ENCODE peak calls at places on chromosomes 16 and 17, in six cellular contexts. X, K, O, R, M and T are unnamed samples.

GRCh38 chr17:40224707-40225092 is 5.6 kb downstream of the WIPF2 start:
- DNase-seq in X (no peak), K (no peak), O (no peak), R (no peak), M (no peak), T (no peak)

GRCh38 chr17:32100971-32101631 is 41.2 kb upstream of the RHOT1 start:
- DNase-seq in X (peak; percentile 68), K (no peak), O (no peak), R (no peak), M (no peak), T (no peak)

GRCh38 chr16:28105297-28105696 is 41.8 kb upstream of the GSG1L start:
- DNase-seq in X (no peak), K (no peak), O (no peak), R (no peak), M (no peak), T (no peak)

GRCh38 chr17:34379876-34380275 is 16.8 kb upstream of the CCL1 start:
- DNase-seq in X (no peak), K (no peak), O (no peak), R (no peak), M (no peak), T (no peak)

GRCh38 chr16:81600275-81600674 is 155.7 kb downstream of the CMIP start:
- DNase-seq in X (no peak), K (peak; percentile 80), O (no peak), R (peak; percentile 44), M (no peak), T (no peak)

GRCh38 chr16:106623-107324 is 28.7 kb downstream of the MPG start:
- DNase-seq in X (peak; percentile 69), K (peak; percentile 86), O (peak; percentile 38), R (no peak), M (peak; percentile 37), T (peak; percentile 49)

GRCh38 chr16:77394699-77395098 is 40.1 kb downstream of the ADAMTS18 start:
- DNase-seq in X (no peak), K (no peak), O (no peak), R (no peak), M (no peak), T (no peak)

GRCh38 chr17:71187145-71187878 is 933.5 kb upstream of the SOX9 start:
- DNase-seq in X (no peak), K (no peak), O (no peak), R (no peak), M (no peak), T (no peak)

GRCh38 chr16:85396879-85397871 is 215.9 kb upstream of the GSE1 start:
- DNase-seq in X (peak; percentile 30), K (no peak), O (no peak), R (no peak), M (no peak), T (no peak)

GRCh38 chr17:31571124-31571892 is 179.8 kb downstream of the RAB11FIP4 start:
- DNase-seq in X (no peak), K (no peak), O (no peak), R (peak; percentile 95), M (no peak), T (no peak)

GRCh38 chr16:4266372-4266771 is 6.5 kb downstream of the TFAP4 start:
- DNase-seq in X (no peak), K (no peak), O (no peak), R (no peak), M (no peak), T (no peak)

GRCh38 chr17:67027031-67027628 is 17.2 kb upstream of the CACNG1 start:
- DNase-seq in X (no peak), K (no peak), O (no peak), R (no peak), M (no peak), T (no peak)

GRCh38 chr17:83135692-83136091 is 56.3 kb downstream of the METRNL start:
- DNase-seq in X (no peak), K (no peak), O (no peak), R (no peak), M (peak; percentile 7), T (no peak)

GRCh38 chr17:12328204-12328603 is 307.5 kb downstream of the MAP2K4 start:
- DNase-seq in X (no peak), K (no peak), O (no peak), R (no peak), M (no peak), T (no peak)

GRCh38 chr17:50956750-50957523 is 90.8 kb upstream of the TOB1 start:
- DNase-seq in X (peak; percentile 70), K (peak; percentile 79), O (peak; percentile 66), R (no peak), M (peak; percentile 57), T (peak; percentile 55)

GRCh38 chr16:31141489-31142108 is 6.1 kb upstream of the PRSS8 start:
- DNase-seq in X (no peak), K (no peak), O (no peak), R (peak; percentile 37), M (no peak), T (no peak)

GRCh38 chr16:29844575-29845331 is 18.3 kb downstream of the CDIPT start:
- DNase-seq in X (no peak), K (no peak), O (no peak), R (no peak), M (no peak), T (no peak)

GRCh38 chr17:67069591-67070136 is 25.3 kb downstream of the CACNG1 start:
- DNase-seq in X (no peak), K (no peak), O (no peak), R (no peak), M (no peak), T (no peak)

GRCh38 chr16:25194285-25194878 is 22.4 kb upstream of the AQP8 start:
- DNase-seq in X (no peak), K (no peak), O (no peak), R (no peak), M (no peak), T (no peak)